ENCODE peak calls at places on chromosomes 16 and 17, in nine cellular contexts. J is stimulated activated CD4-positive, alpha-beta T cell treated with anti-CD3 and anti-CD28 coated beads, Interleukin-15, amount 100 ng/mL, for 1 hour; U is kidney epithelial cell; N is AG04450; I is progenitor cell of endocrine pancreas; Z is stimulated activated CD8-positive, alpha-beta memory T cell treated with anti-CD3 and anti-CD28 coated beads, Interleukin-15, amount 100 ng/mL, for 1 hour; V is NCI-H2081 treated with DMSO at 0.1 percent for 48 hours; L is SK-MEL-5; H is foreskin melanocyte. S is an unnamed sample.

GRCh38 chr16:19522369-19523159 is 666 bp upstream of the GDE1 start:
- DNase-seq in I (no peak), H (no peak), V (no peak), N (no peak), J (no peak), U (no peak), L (no peak), Z (no peak), S (no peak)

GRCh38 chr17:32155896-32156295 is 13.6 kb downstream of the RHOT1 start:
- DNase-seq in L (no peak), V (no peak), H (no peak), Z (no peak), U (no peak), J (no peak), I (no peak), N (no peak), S (no peak)

GRCh38 chr16:4293822-4294457 is 21.1 kb upstream of the TFAP4 start:
- DNase-seq in J (no peak), V (no peak), N (no peak), L (peak; percentile 33), Z (no peak), I (peak; percentile 37), U (no peak), H (no peak), S (no peak)

GRCh38 chr17:83062011-83062817 is 17.2 kb upstream of the METRNL start:
- DNase-seq in L (no peak), Z (no peak), H (no peak), N (no peak), J (no peak), V (no peak), I (peak; percentile 9), U (no peak), S (no peak)

GRCh38 chr17:46818319-46818928 is at the start of gene WNT3:
- DNase-seq in N (no peak), H (no peak), V (no peak), I (no peak), U (no peak), L (no peak), Z (peak; percentile 14), J (peak; percentile 42), S (no peak)

GRCh38 chr16:87628940-87629339 is 26.6 kb downstream of the JPH3 start:
- DNase-seq in L (peak; percentile 4), Z (no peak), N (no peak), V (no peak), I (no peak), U (peak; percentile 85), J (no peak), H (no peak), S (no peak)

GRCh38 chr16:85457366-85457765 is 155.8 kb upstream of the GSE1 start:
- DNase-seq in I (no peak), U (no peak), H (no peak), J (no peak), L (no peak), V (no peak), N (no peak), Z (no peak), S (no peak)

GRCh38 chr17:68468785-68469184 is 11.5 kb upstream of the WIPI1 start:
- DNase-seq in V (no peak), U (no peak), J (no peak), N (no peak), L (no peak), Z (no peak), I (no peak), H (no peak), S (no peak)

GRCh38 chr16:86925067-86925791 is 346.9 kb downstream of the FOXL1 start:
- DNase-seq in N (peak; percentile 78), I (no peak), Z (no peak), H (no peak), U (peak; percentile 56), J (no peak), L (no peak), V (no peak), S (no peak)

GRCh38 chr16:15832241-15832640 is 24.6 kb downstream of the MYH11 start:
- DNase-seq in I (no peak), V (no peak), J (no peak), N (no peak), Z (no peak), L (no peak), H (no peak), U (no peak), S (no peak)

GRCh38 chr17:47205419-47205963 is 3.7 kb upstream of the MYL4 start:
- DNase-seq in H (no peak), U (peak; percentile 96), J (no peak), I (no peak), L (peak; percentile 27), V (no peak), N (no peak), Z (peak; percentile 15), S (no peak)

GRCh38 chr16:13351651-13352217 is 450.3 kb downstream of the SHISA9 start:
- DNase-seq in V (no peak), Z (no peak), H (no peak), U (peak; percentile 5), N (no peak), I (no peak), L (no peak), J (no peak), S (no peak)

GRCh38 chr17:42459983-42460300 is 1.3 kb downstream of the ATP6V0A1 start:
- DNase-seq in V (no peak), I (no peak), N (no peak), Z (no peak), U (no peak), J (no peak), H (no peak), L (no peak), S (peak; percentile 47)

GRCh38 chr16:70381604-70382342 is 35.1 kb downstream of the DDX19A start:
- DNase-seq in Z (no peak), N (no peak), I (peak; percentile 15), U (no peak), H (no peak), L (no peak), V (no peak), J (no peak), S (no peak)

GRCh38 chr17:4899341-4900230 is at the start of gene C17orf107:
- DNase-seq in L (no peak), I (peak; percentile 51), V (no peak), H (no peak), U (no peak), Z (peak; percentile 81), J (peak; percentile 94), N (peak; percentile 20), S (no peak)

GRCh38 chr17:38418693-38419507 is 9.4 kb upstream of the ARHGAP23 start:
- DNase-seq in Z (no peak), I (no peak), N (no peak), V (no peak), U (no peak), J (no peak), H (no peak), L (no peak), S (no peak)

GRCh38 chr17:42598905-42599304 is 10.3 kb downstream of the RETREG3 start:
- DNase-seq in V (no peak), L (no peak), N (no peak), J (no peak), U (no peak), I (no peak), Z (no peak), H (peak; percentile 20), S (no peak)

GRCh38 chr16:86222541-86222940 is 287.8 kb upstream of the FOXF1 start:
- DNase-seq in Z (no peak), H (no peak), L (no peak), I (no peak), U (no peak), N (peak; percentile 61), V (no peak), J (no peak), S (no peak)

GRCh38 chr16:21023509-21024202 is 123.1 kb downstream of the LYRM1 start:
- DNase-seq in Z (no peak), I (no peak), J (no peak), L (no peak), H (no peak), U (no peak), N (no peak), V (no peak), S (no peak)

GRCh38 chr17:37392024-37392590 is 14.5 kb downstream of the ACACA start:
- DNase-seq in N (peak; percentile 47), J (no peak), U (peak; percentile 45), H (no peak), L (no peak), Z (no peak), I (no peak), V (no peak), S (no peak)

GRCh38 chr17:31584436-31585279 is 193.2 kb downstream of the RAB11FIP4 start:
- DNase-seq in U (no peak), Z (no peak), N (no peak), H (no peak), I (no peak), L (no peak), J (no peak), V (no peak), S (no peak)

GRCh38 chr17:42531455-42532354 is 4.3 kb upstream of the NAGLU start:
- DNase-seq in Z (no peak), U (no peak), V (no peak), L (peak; percentile 50), H (no peak), I (peak; percentile 42), J (peak; percentile 37), N (no peak), S (no peak)

S was measured in COLO829.